ENCODE peak calls at places on chromosomes 16 and 17, in nine cellular contexts. B, U, Z, P, Y, R, E, O and D are unnamed samples.

GRCh38 chr17:21072623-21073278 is 29.9 kb upstream of the USP22 start:
- DNase-seq in B (no peak), U (no peak), Z (no peak), P (no peak), Y (no peak), R (no peak), E (no peak), O (no peak), D (peak)

GRCh38 chr16:31184888-31185287 is 4.9 kb downstream of the FUS start:
- DNase-seq in B (no peak), U (no peak), Z (no peak), P (no peak), Y (no peak), R (no peak), E (no peak), O (no peak), D (no peak)

GRCh38 chr17:53950207-53950857 is 127.6 kb downstream of the KIF2B start:
- DNase-seq in B (no peak), U (peak), Z (no peak), P (no peak), Y (no peak), R (no peak), E (no peak), O (no peak), D (no peak)

GRCh38 chr16:69564845-69565610 is 738 bp upstream of the NFAT5 start:
- DNase-seq in B (no peak), U (peak), Z (no peak), P (no peak), Y (peak), R (no peak), E (no peak), O (no peak), D (no peak)

GRCh38 chr16:74431516-74431915 is 10.2 kb upstream of the CLEC18B start:
- DNase-seq in B (no peak), U (no peak), Z (no peak), P (no peak), Y (no peak), R (no peak), E (no peak), O (no peak), D (no peak)

GRCh38 chr17:41687828-41688640 is 651 bp upstream of the EIF1 start:
- DNase-seq in B (no peak), U (peak), Z (no peak), P (peak), Y (peak), R (peak), E (peak), O (no peak), D (peak)

GRCh38 chr17:27207073-27207511 is 86.8 kb upstream of the WSB1 start:
- DNase-seq in B (no peak), U (no peak), Z (no peak), P (no peak), Y (peak), R (no peak), E (no peak), O (no peak), D (peak)

GRCh38 chr16:12063004-12063395 is 86.5 kb downstream of the SNX29 start:
- DNase-seq in B (no peak), U (no peak), Z (no peak), P (no peak), Y (no peak), R (no peak), E (no peak), O (no peak), D (no peak)

GRCh38 chr17:29089601-29090044 is 46.7 kb downstream of the PIPOX start:
- DNase-seq in B (no peak), U (no peak), Z (no peak), P (no peak), Y (no peak), R (peak), E (no peak), O (no peak), D (no peak)

GRCh38 chr16:16018705-16019104 is 69.3 kb downstream of the ABCC1 start:
- DNase-seq in B (no peak), U (no peak), Z (no peak), P (no peak), Y (no peak), R (no peak), E (no peak), O (no peak), D (peak)

GRCh38 chr16:4677390-4677789 is 16.0 kb upstream of the NUDT16L1 start:
- DNase-seq in B (no peak), U (no peak), Z (peak), P (no peak), Y (no peak), R (peak), E (no peak), O (no peak), D (no peak)

GRCh38 chr17:38861399-38861843 is 7.9 kb upstream of the RPL23 start:
- DNase-seq in B (no peak), U (peak), Z (no peak), P (no peak), Y (peak), R (no peak), E (no peak), O (no peak), D (no peak)

DNA sequence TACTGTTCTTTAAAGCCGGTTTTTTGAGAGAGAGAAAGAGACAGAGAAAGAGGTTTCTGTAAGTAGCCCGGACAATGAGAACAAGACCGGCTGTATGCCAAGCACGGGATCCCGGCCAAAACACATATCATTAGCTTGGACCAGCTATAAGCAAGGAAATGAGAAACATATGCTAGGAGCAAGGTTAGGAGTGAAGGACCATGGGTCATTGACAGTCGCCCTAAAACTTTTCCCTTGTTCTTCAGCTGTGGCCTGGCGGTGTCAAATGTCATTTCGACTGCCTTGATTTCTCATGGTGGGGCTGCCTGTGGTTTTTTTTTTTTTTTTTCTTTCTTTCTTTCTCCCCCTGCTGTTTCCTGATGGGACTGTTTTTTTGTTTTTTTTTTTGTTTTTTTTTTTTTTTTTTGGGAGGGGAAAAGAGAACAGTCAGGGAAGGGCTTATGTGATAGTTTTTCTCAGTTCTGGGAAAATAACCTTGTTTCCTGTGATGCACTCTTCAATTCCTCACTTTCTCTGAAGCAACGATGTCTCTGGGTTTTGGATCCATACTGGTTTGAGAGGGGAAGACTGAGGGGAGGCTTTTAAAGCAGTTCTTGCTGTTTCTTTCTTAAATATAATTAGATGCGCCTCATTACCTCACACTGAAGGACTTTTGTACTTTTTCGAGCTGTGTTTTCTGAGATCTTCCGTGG is 124.8 kb upstream of the ZFHX3 start:
- DNase-seq in B (no peak), U (peak), Z (peak), P (peak), Y (peak), R (peak), E (peak), O (peak), D (peak)
- TF ChIP-seq CTCF in B (peak), U (no peak), Z (peak), P (peak), Y (peak), R (peak), E (no peak), O (peak), D (peak)

GRCh38 chr17:45156242-45156641 is 5.4 kb upstream of the HEXIM2 start:
- DNase-seq in B (no peak), U (no peak), Z (no peak), P (no peak), Y (no peak), R (no peak), E (no peak), O (no peak), D (no peak)

GRCh38 chr17:45160505-45161287 is 979 bp upstream of the HEXIM2 start:
- DNase-seq in B (no peak), U (peak), Z (peak), P (peak), Y (peak), R (peak), E (peak), O (no peak), D (peak)

GRCh38 chr17:45161288-45162021 is at the start of gene HEXIM2:
- DNase-seq in B (peak), U (peak), Z (peak), P (peak), Y (peak), R (peak), E (peak), O (peak), D (peak)

GRCh38 chr17:45164734-45165269 is 3.1 kb downstream of the HEXIM2 start:
- DNase-seq in B (no peak), U (no peak), Z (no peak), P (no peak), Y (no peak), R (no peak), E (no peak), O (no peak), D (no peak)

DNA sequence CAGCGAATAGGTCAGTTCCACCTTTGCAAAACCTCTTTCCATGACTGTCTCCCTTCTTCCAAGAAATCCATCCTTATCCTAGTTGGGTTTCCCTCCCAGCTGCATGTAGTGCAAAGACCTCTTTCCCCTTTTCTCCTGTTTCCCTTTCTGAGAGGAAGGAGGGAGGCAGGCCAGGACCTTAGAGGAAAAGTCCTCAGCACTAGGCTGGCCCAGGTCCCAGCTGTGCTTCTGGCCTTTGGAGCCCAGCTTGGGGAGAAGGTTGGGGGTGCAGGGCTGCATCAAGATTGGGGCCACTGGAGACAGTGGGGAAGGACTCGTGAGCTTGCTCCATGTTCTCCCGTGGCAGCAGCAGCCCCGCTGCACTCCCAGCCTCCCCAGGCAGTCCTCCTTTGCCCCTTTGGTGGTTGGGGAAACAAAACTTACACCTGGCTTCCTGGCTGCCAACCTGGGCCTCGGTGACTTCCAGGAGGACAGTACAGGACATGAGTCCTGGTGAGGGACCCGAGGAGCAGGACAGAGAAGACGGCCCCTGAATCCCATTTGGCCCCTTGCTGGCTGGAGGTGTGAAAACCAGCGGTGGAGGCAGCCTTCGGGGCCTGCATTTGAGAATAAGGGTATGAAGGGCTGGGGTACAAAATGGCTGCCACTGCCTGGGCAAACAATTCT is 480 bp downstream of the HEXIM2 start:
- DNase-seq in B (no peak), U (no peak), Z (no peak), P (no peak), Y (no peak), R (no peak), E (no peak), O (no peak), D (no peak)
- H3K4me3 ChIP-seq in B (peak), U (peak), Z (peak), P (no peak), Y (peak), R (peak), E (no peak), O (peak), D (peak)

GRCh38 chr17:61411114-61411943 is 11.7 kb downstream of the TBX2 start:
- DNase-seq in B (no peak), U (peak), Z (peak), P (peak), Y (peak), R (no peak), E (peak), O (no peak), D (peak)
- TF ChIP-seq CTCF in B (no peak), U (peak), Z (no peak), P (no peak), Y (peak), R (no peak), E (no peak), O (peak), D (peak)

DNA sequence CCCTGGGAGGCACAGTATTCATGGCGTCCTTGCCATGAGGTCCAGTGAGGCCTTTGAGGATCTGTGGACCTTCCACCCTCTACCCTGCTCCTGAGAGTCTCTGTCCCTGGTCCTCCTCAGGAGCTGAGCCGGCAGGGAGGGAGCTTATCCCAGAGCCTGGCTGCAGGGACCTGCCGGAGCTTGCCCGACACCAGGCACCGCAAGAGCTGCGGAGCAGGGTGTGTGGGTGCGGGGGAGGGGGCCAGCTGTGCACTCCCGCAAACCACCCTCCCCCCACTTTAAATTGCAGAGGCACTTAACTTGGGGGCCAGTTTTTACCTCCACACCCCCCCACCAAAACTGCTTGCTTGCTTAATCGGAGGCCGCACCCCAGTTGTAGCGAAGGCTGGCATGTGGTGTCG is 609 bp upstream of the ZNF750 start:
- DNase-seq in B (no peak), U (peak), Z (no peak), P (no peak), Y (no peak), R (no peak), E (no peak), O (no peak), D (no peak)
- H3K4me3 ChIP-seq in B (peak), U (no peak), Z (no peak), P (no peak), Y (no peak), R (no peak), E (no peak), O (no peak), D (no peak)

GRCh38 chr16:66581246-66581952 is 2.1 kb downstream of the CMTM2 start:
- DNase-seq in B (no peak), U (no peak), Z (no peak), P (no peak), Y (peak), R (no peak), E (no peak), O (no peak), D (no peak)

GRCh38 chr16:66578596-66579531 is at the start of gene CMTM2:
- DNase-seq in B (no peak), U (peak), Z (peak), P (no peak), Y (no peak), R (no peak), E (no peak), O (no peak), D (no peak)

GRCh38 chr16:66585477-66586239 is 6.4 kb downstream of the CMTM2 start:
- DNase-seq in B (no peak), U (no peak), Z (no peak), P (no peak), Y (no peak), R (no peak), E (no peak), O (no peak), D (no peak)

GRCh38 chr16:66576306-66576705 is 3.0 kb upstream of the CMTM2 start:
- DNase-seq in B (no peak), U (no peak), Z (no peak), P (no peak), Y (peak), R (no peak), E (peak), O (no peak), D (no peak)

GRCh38 chr16:66580605-66581209 is 1.4 kb downstream of the CMTM2 start:
- DNase-seq in B (no peak), U (peak), Z (no peak), P (no peak), Y (peak), R (no peak), E (no peak), O (peak), D (peak)
- TF ChIP-seq CTCF in B (no peak), U (no peak), Z (no peak), P (no peak), Y (peak), R (no peak), E (no peak), O (peak), D (peak)